ENCODE peak calls at places on chromosomes 7 and 10, in nine cellular contexts. I is mucosa of descending colon, Y is HCT116, J is uterus, Q is skeletal muscle cell, N is psoas muscle, F is cardiac muscle cell, X is ovary, R is transverse colon. L is an unnamed sample.

GRCh38 chr7:140317597-140317996 is 80.7 kb downstream of the SLC37A3 start:
- DNase-seq in I (no peak), Y (no peak), J (no peak), Q (no peak), N (no peak), F (no peak), X (no peak), R (no peak), L (no peak)

GRCh38 chr10:72099054-72099921 is 10.9 kb upstream of the SPOCK2 start:
- DNase-seq in I (no peak), Y (no peak), J (no peak), Q (no peak), N (no peak), F (no peak), X (no peak), R (no peak), L (no peak)

GRCh38 chr10:75632750-75633462 is 201.5 kb downstream of the LRMDA start:
- DNase-seq in I (no peak), Y (no peak), J (peak; percentile 34), Q (no peak), N (peak; percentile 29), F (no peak), X (no peak), R (no peak), L (no peak)

GRCh38 chr10:48656928-48657327 is 27.7 kb upstream of the WDFY4 start:
- DNase-seq in I (peak; percentile 29), Y (no peak), J (no peak), Q (no peak), N (no peak), F (no peak), X (no peak), R (no peak), L (no peak)

GRCh38 chr10:14645239-14645960 is 129.3 kb downstream of the FAM107B start:
- DNase-seq in I (no peak), Y (no peak), J (no peak), Q (no peak), N (no peak), F (no peak), X (no peak), R (no peak), L (no peak)

GRCh38 chr10:5319863-5320262 is 44.9 kb upstream of the UCN3 start:
- DNase-seq in I (no peak), Y (no peak), J (no peak), Q (no peak), N (no peak), F (no peak), X (no peak), R (no peak), L (no peak)

GRCh38 chr10:8844141-8844540 is 789.7 kb downstream of the GATA3 start:
- DNase-seq in I (no peak), Y (no peak), J (no peak), Q (no peak), N (no peak), F (no peak), X (no peak), R (no peak), L (no peak)

GRCh38 chr7:104895851-104896236 is 118.2 kb upstream of the KMT2E start:
- DNase-seq in I (no peak), Y (no peak), J (no peak), Q (no peak), N (no peak), F (no peak), X (no peak), R (no peak), L (no peak)

GRCh38 chr7:25849361-25850184 is 302.4 kb upstream of the NFE2L3 start:
- DNase-seq in I (no peak), Y (no peak), J (peak; percentile 89), Q (peak; percentile 95), N (no peak), F (no peak), X (peak; percentile 44), R (no peak), L (no peak)

GRCh38 chr7:83925860-83926259 is 268.7 kb downstream of the SEMA3A start:
- DNase-seq in I (no peak), Y (no peak), J (no peak), Q (no peak), N (no peak), F (no peak), X (no peak), R (no peak), L (no peak)

GRCh38 chr10:88620441-88620840 is 33.9 kb downstream of the LIPJ start:
- DNase-seq in I (no peak), Y (no peak), J (no peak), Q (peak; percentile 15), N (no peak), F (no peak), X (no peak), R (no peak), L (no peak)

GRCh38 chr7:73623798-73624668 is at the start of gene MLXIPL:
- DNase-seq in I (peak; percentile 93), Y (peak; percentile 75), J (peak; percentile 34), Q (no peak), N (peak; percentile 86), F (peak; percentile 94), X (peak; percentile 52), R (peak; percentile 91), L (peak; percentile 40)

GRCh38 chr10:49001402-49001801 is 61.8 kb upstream of the LRRC18 start:
- DNase-seq in I (no peak), Y (no peak), J (no peak), Q (no peak), N (no peak), F (peak; percentile 61), X (peak; percentile 53), R (no peak), L (no peak)

GRCh38 chr10:62021116-62021515 is 119.6 kb downstream of the ARID5B start:
- DNase-seq in I (no peak), Y (no peak), J (no peak), Q (no peak), N (no peak), F (no peak), X (no peak), R (no peak), L (no peak)

GRCh38 chr10:62018141-62018911 is 116.8 kb downstream of the ARID5B start:
- DNase-seq in I (no peak), Y (no peak), J (no peak), Q (no peak), N (no peak), F (no peak), X (no peak), R (no peak), L (no peak)

GRCh38 chr10:62019013-62019684 is 117.7 kb downstream of the ARID5B start:
- DNase-seq in I (no peak), Y (no peak), J (peak; percentile 51), Q (no peak), N (no peak), F (no peak), X (no peak), R (no peak), L (no peak)

GRCh38 chr10:62020362-62020730 is 118.8 kb downstream of the ARID5B start:
- DNase-seq in I (no peak), Y (no peak), J (no peak), Q (no peak), N (no peak), F (no peak), X (no peak), R (no peak), L (no peak)

GRCh38 chr10:62019685-62020361 is 118.3 kb downstream of the ARID5B start:
- DNase-seq in I (no peak), Y (no peak), J (no peak), Q (no peak), N (no peak), F (no peak), X (no peak), R (no peak), L (no peak)
- H3K4me3 ChIP-seq in I (no peak overlapping the region), Y (no peak overlapping the region), J (no peak overlapping the region), Q (no peak overlapping the region), N (no peak overlapping the region), F (no peak overlapping the region), X (no peak overlapping the region), R (no peak overlapping the region), L (peak overlapping the region; percentile 52)

DNA sequence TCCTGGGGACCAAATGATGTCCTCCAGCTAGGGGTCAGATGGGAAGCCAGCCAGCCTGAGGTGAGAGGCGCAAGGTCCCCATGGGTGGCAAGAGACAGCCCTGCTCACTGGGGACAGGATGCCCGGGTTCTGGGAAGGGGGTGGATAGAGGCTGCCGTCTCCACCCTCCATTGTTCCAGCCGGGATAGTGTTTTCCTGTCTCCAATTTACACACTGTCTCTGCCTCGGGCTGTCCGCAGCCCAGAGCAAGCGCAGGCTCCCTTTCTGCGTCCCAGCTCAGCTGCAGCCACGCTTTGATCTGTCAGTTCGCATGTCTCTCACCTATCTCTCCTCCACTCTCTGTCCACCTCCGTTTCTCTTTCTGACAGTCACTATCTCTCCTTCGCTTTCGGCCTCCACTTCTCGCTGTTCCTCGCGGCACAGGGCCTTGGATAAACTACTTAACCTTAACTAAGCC is 2.1 kb downstream of the EPHB4 start:
- DNase-seq in I (no peak), Y (no peak), J (no peak), Q (no peak), N (no peak), F (peak; percentile 26), X (no peak), R (no peak), L (no peak)
- H3K4me3 ChIP-seq in I (no peak overlapping the region), Y (no peak overlapping the region), J (peak overlapping the region; percentile 88), Q (peak overlapping the region; percentile 84), N (peak overlapping the region; percentile 67), F (peak overlapping the region; percentile 95), X (peak overlapping the region; percentile 84), R (peak overlapping the region; percentile 62), L (peak overlapping the region; percentile 71)

GRCh38 chr10:93850484-93851015 is 43.2 kb upstream of the SLC35G1 start:
- DNase-seq in I (no peak), Y (no peak), J (no peak), Q (no peak), N (no peak), F (no peak), X (no peak), R (no peak), L (no peak)
- H3K4me3 ChIP-seq in I (no peak overlapping the region), Y (no peak overlapping the region), J (no peak overlapping the region), Q (no peak overlapping the region), N (no peak overlapping the region), F (no peak overlapping the region), X (no peak overlapping the region), R (no peak overlapping the region), L (no peak overlapping the region)

GRCh38 chr10:21172774-21173432 is 275.8 kb upstream of the NEBL start:
- DNase-seq in I (peak; percentile 56), Y (no peak), J (no peak), Q (no peak), N (peak; percentile 15), F (peak; percentile 51), X (no peak), R (peak; percentile 17), L (no peak)

GRCh38 chr10:21174670-21175495 is 277.8 kb upstream of the NEBL start:
- DNase-seq in I (no peak), Y (peak; percentile 48), J (no peak), Q (no peak), N (no peak), F (no peak), X (no peak), R (no peak), L (no peak)

GRCh38 chr10:21173964-21174669 is 277.0 kb upstream of the NEBL start:
- DNase-seq in I (peak; percentile 82), Y (peak; percentile 63), J (no peak), Q (no peak), N (peak; percentile 29), F (peak; percentile 81), X (peak; percentile 31), R (peak; percentile 66), L (no peak)

GRCh38 chr10:21171936-21172773 is 275.0 kb upstream of the NEBL start:
- DNase-seq in I (peak; percentile 45), Y (no peak), J (no peak), Q (no peak), N (no peak), F (no peak), X (no peak), R (peak; percentile 47), L (no peak)

GRCh38 chr10:21173433-21173963 is 276.4 kb upstream of the NEBL start:
- DNase-seq in I (peak; percentile 54), Y (no peak), J (no peak), Q (no peak), N (peak; percentile 15), F (peak; percentile 50), X (no peak), R (no peak), L (no peak)
- H3K4me3 ChIP-seq in I (peak overlapping the region; percentile 20), Y (peak overlapping the region; percentile 75), J (peak overlapping the region; percentile 36), Q (peak overlapping the region; percentile 64), N (peak overlapping the region; percentile 61), F (peak overlapping the region; percentile 78), X (peak overlapping the region; percentile 33), R (peak overlapping the region; percentile 66), L (peak overlapping the region; percentile 69)

L was measured in thoracic aorta.